ENCODE peak calls at places on chromosomes 3 and 15, in four cellular contexts. M, N, K and B are unnamed samples.

GRCh38 chr3:134656211-134656800 is 5.5 kb upstream of the KY start:
- DNase-seq in K (no peak), M (no peak), N (no peak), B (no peak)

GRCh38 chr3:147411235-147411607 is 2.1 kb downstream of the ZIC1 start:
- DNase-seq in N (no peak), K (no peak), M (no peak), B (no peak)

GRCh38 chr15:52102468-52102867 is 10.1 kb downstream of the BCL2L10 start:
- DNase-seq in N (no peak), M (peak), K (no peak), B (no peak)

GRCh38 chr15:45225506-45226273 is 26.3 kb upstream of the SLC28A2 start:
- DNase-seq in N (no peak), K (no peak), M (no peak), B (no peak)

GRCh38 chr15:76986743-76987142 is 8.2 kb upstream of the PSTPIP1 start:
- DNase-seq in M (no peak), N (no peak), K (no peak), B (no peak)

GRCh38 chr3:138222316-138222715 is 35.2 kb downstream of the ARMC8 start:
- DNase-seq in N (no peak), M (peak), K (no peak), B (no peak)

GRCh38 chr3:62051506-62051905 is 321.8 kb downstream of the FEZF2 start:
- DNase-seq in N (no peak), M (peak), K (no peak), B (no peak)

GRCh38 chr3:192608756-192609155 is 118.6 kb downstream of the FGF12 start:
- DNase-seq in K (no peak), N (no peak), M (no peak), B (no peak)

GRCh38 chr15:41607033-41607432 is 48.0 kb downstream of the TYRO3 start:
- DNase-seq in M (peak), N (no peak), K (no peak), B (no peak)

GRCh38 chr3:134277271-134277670 is 26.6 kb upstream of the RYK start:
- DNase-seq in K (no peak), M (no peak), N (no peak), B (no peak)

GRCh38 chr15:59531066-59531465 is 80.5 kb upstream of the GCNT3 start:
- DNase-seq in N (no peak), M (no peak), K (no peak), B (no peak)

GRCh38 chr3:123406598-123406997 is 42.3 kb downstream of the ADCY5 start:
- DNase-seq in M (peak), N (no peak), K (peak), B (no peak)

GRCh38 chr3:30059240-30059639 is 547.2 kb upstream of the TGFBR2 start:
- DNase-seq in N (no peak), M (no peak), K (no peak), B (no peak)

GRCh38 chr15:93703092-93703785 is 528.1 kb upstream of the MCTP2 start:
- DNase-seq in M (no peak), K (no peak), N (no peak), B (no peak)

GRCh38 chr3:2578560-2578959 is 479.9 kb downstream of the CNTN4 start:
- DNase-seq in M (no peak), N (no peak), K (no peak), B (no peak)

GRCh38 chr3:123143669-123144411 is 57.9 kb upstream of the SEC22A start:
- DNase-seq in K (peak), N (no peak), M (peak), B (no peak)

GRCh38 chr3:40913641-40914040 is 285.7 kb upstream of the CTNNB1 start:
- DNase-seq in M (no peak), N (no peak), K (no peak), B (no peak)

GRCh38 chr3:9649791-9650521 is 651 bp downstream of the MTMR14 start:
- DNase-seq in N (peak), M (no peak), K (no peak), B (peak)

GRCh38 chr3:127525373-127525772 is 65.2 kb downstream of the TPRA1 start:
- DNase-seq in K (no peak), M (peak), N (no peak), B (no peak)

GRCh38 chr15:59298255-59298856 is 74.3 kb downstream of the MYO1E start:
- DNase-seq in M (peak), N (peak), K (no peak), B (peak)

GRCh38 chr3:126573492-126574117 is 14.9 kb upstream of the C3orf22 start:
- DNase-seq in M (peak), K (no peak), N (no peak), B (no peak)

GRCh38 chr15:82847703-82848102 is 38.3 kb downstream of the WHAMM start:
- DNase-seq in M (no peak), K (no peak), N (no peak), B (no peak)

GRCh38 chr3:21839592-21839991 is 88.6 kb upstream of the ZNF385D start:
- DNase-seq in N (no peak), K (no peak), M (peak), B (no peak)

GRCh38 chr15:76393614-76394013 is 57.0 kb downstream of the ISL2 start:
- DNase-seq in N (no peak), K (no peak), M (peak), B (no peak)

GRCh38 chr3:148551767-148552260 is 145.9 kb upstream of the AGTR1 start:
- DNase-seq in K (no peak), N (no peak), M (peak), B (no peak)

GRCh38 chr15:70573121-70573850 is 190.1 kb downstream of the UACA start:
- DNase-seq in M (no peak), N (no peak), K (no peak), B (no peak)

GRCh38 chr15:101138913-101139880 is 112.7 kb downstream of the CHSY1 start:
- DNase-seq in N (peak), M (no peak), K (peak), B (peak)

GRCh38 chr15:73959012-73959581 is 32.8 kb downstream of the LOXL1 start:
- DNase-seq in M (peak), K (peak), N (no peak), B (no peak)

DNA sequence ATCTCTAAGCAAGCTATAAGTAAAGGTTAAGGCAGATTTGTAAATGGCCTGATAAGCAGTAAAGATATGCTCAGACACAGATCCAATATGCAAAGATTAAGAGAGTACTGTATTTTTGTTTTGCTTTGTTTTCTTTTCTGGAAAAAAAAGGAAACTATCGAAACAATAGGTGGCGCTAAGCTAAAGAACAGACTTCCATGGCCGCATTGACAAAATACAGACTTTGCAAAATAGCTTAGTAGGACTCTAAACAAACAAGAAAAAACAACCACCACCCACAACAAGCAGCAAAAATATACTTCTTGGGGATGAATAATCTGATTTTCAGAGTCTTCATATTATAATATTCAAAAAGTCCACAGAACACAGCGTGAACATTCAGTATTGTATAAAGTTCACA is 758.4 kb upstream of the ROBO1 start:
- DNase-seq in K (no peak), N (no peak), M (no peak), B (no peak)
- TF ChIP-seq CTCF in K (no peak), N (no peak), M (no peak), B (peak)

GRCh38 chr3:72924055-72924454 is 36.2 kb downstream of the GXYLT2 start:
- DNase-seq in K (no peak), M (no peak), N (no peak), B (no peak)
- TF ChIP-seq CTCF in K (no peak), M (no peak), N (no peak), B (no peak)

GRCh38 chr3:42189071-42189470 is 76.9 kb downstream of the CCK start:
- DNase-seq in M (no peak), K (no peak), N (no peak), B (no peak)

GRCh38 chr3:42189746-42190145 is 76.2 kb downstream of the CCK start:
- DNase-seq in K (no peak), N (no peak), M (no peak), B (no peak)

GRCh38 chr3:42190701-42191442 is 75.1 kb downstream of the CCK start:
- DNase-seq in K (no peak), M (peak), N (peak), B (peak)

GRCh38 chr3:42192334-42193200 is 73.4 kb downstream of the CCK start:
- DNase-seq in K (no peak), N (no peak), M (peak), B (no peak)

GRCh38 chr3:42191443-42191747 is 74.6 kb downstream of the CCK start:
- DNase-seq in N (no peak), M (no peak), K (no peak), B (no peak)
- TF ChIP-seq CTCF in N (no peak), M (no peak), K (peak), B (no peak)

GRCh38 chr3:101703169-101703568 is 16.7 kb upstream of the RPL24 start:
- DNase-seq in M (peak), N (no peak), K (no peak), B (no peak)
- TF ChIP-seq CTCF in M (no peak), N (no peak), K (no peak), B (no peak)